ENCODE peak calls at places on chromosomes 12 and 14, in four cellular contexts. V, S, N and W are unnamed samples.

GRCh38 chr14:74261288-74261687 is 22.0 kb downstream of the VSX2 start:
- DNase-seq in S (no peak), N (no peak), V (no peak), W (no peak)

GRCh38 chr14:75519826-75520692 is 2.2 kb upstream of the BATF start:
- DNase-seq in S (peak), V (no peak), N (peak), W (no peak)

GRCh38 chr12:54526800-54527630 is 22.4 kb upstream of the PDE1B start:
- DNase-seq in S (peak), V (no peak), N (peak), W (no peak)

GRCh38 chr12:104609083-104609844 is 152.5 kb downstream of the CHST11 start:
- DNase-seq in N (no peak), S (no peak), V (no peak), W (no peak)

GRCh38 chr12:110934093-110934852 is 13.9 kb upstream of the MYL2 start:
- DNase-seq in N (no peak), S (no peak), V (peak), W (no peak)

GRCh38 chr12:62919827-62920226 is 15.1 kb downstream of the PPM1H start:
- DNase-seq in S (peak), V (no peak), N (peak), W (no peak)

GRCh38 chr14:81169711-81170103 is 51.1 kb downstream of the GTF2A1 start:
- DNase-seq in S (no peak), N (no peak), V (peak), W (peak)

GRCh38 chr12:1047898-1048660 is 57.1 kb downstream of the ERC1 start:
- DNase-seq in S (no peak), V (no peak), N (no peak), W (no peak)

GRCh38 chr12:104604070-104604994 is 147.6 kb downstream of the CHST11 start:
- DNase-seq in S (peak), V (peak), N (peak), W (peak)

GRCh38 chr14:35944847-35945246 is 118.7 kb downstream of the BRMS1L start:
- DNase-seq in N (no peak), S (no peak), V (no peak), W (no peak)

GRCh38 chr12:80441921-80442320 is 2.1 kb upstream of the PTPRQ start:
- DNase-seq in S (no peak), V (no peak), N (peak), W (no peak)

GRCh38 chr14:102026934-102027333 is 59.9 kb downstream of the HSP90AA1 start:
- DNase-seq in V (no peak), N (no peak), S (no peak), W (no peak)

GRCh38 chr12:102054345-102054744 is 7.4 kb downstream of the WASHC3 start:
- DNase-seq in N (no peak), V (no peak), S (no peak), W (no peak)

GRCh38 chr12:101939856-101940265 is 62.5 kb downstream of the DRAM1 start:
- DNase-seq in S (peak), N (peak), V (no peak), W (peak)

GRCh38 chr12:131176266-131176665 is 222.6 kb downstream of the ADGRD1 start:
- DNase-seq in V (no peak), N (no peak), S (no peak), W (no peak)

GRCh38 chr12:31965090-31965489 is 5.9 kb downstream of the RESF1 start:
- DNase-seq in N (no peak), V (no peak), S (no peak), W (no peak)

GRCh38 chr12:14111230-14111865 is 129.9 kb upstream of the GRIN2B start:
- DNase-seq in S (no peak), V (no peak), N (no peak), W (no peak)

GRCh38 chr12:121131941-121132341 is 735 bp upstream of the P2RX7 start:
- DNase-seq in V (no peak), N (no peak), S (no peak), W (no peak)

GRCh38 chr12:122965356-122965755 is 907 bp downstream of the ABCB9 start:
- DNase-seq in N (no peak), V (peak), S (no peak), W (no peak)

GRCh38 chr14:77682158-77682553 is 25.7 kb downstream of the ALKBH1 start:
- DNase-seq in V (no peak), N (peak), S (no peak), W (no peak)